ENCODE peak calls at places on chromosomes 13 and 19, in seven cellular contexts. Z, T, B, L, K, N and E are unnamed samples. For H3K4me1 and H3K9me3, the result is how much of the 10 kb centered on the place peaks cover.

GRCh38 chr13:35512271-35512920 is 35.9 kb upstream of the MAB21L1 start:
- DNase-seq in Z (peak), T (peak), B (peak), L (peak), K (no peak), N (no peak), E (no peak)

GRCh38 chr19:48962029-48962848 is 2.9 kb upstream of the FTL start:
- DNase-seq in Z (peak), T (peak), B (peak), L (no peak), K (peak), N (no peak), E (peak)

GRCh38 chr13:108828053-108828806 is 198.8 kb downstream of the MYO16 start:
- DNase-seq in Z (no peak), T (no peak), B (no peak), L (no peak), K (no peak), N (no peak), E (no peak)

GRCh38 chr19:41328157-41328817 is 18.3 kb downstream of the CCDC97 start:
- DNase-seq in Z (no peak), T (no peak), B (no peak), L (no peak), K (no peak), N (no peak), E (no peak)

GRCh38 chr13:20390526-20391175 is 135.0 kb downstream of the CRYL1 start:
- DNase-seq in Z (no peak), T (no peak), B (no peak), L (no peak), K (no peak), N (no peak), E (no peak)

GRCh38 chr13:27476943-27477681 is 26.7 kb upstream of the MTIF3 start:
- DNase-seq in Z (no peak), T (no peak), B (peak), L (no peak), K (no peak), N (peak), E (peak)

GRCh38 chr19:18304194-18304495 is 18.7 kb downstream of the LSM4 start:
- DNase-seq in Z (no peak), T (peak), B (no peak), L (no peak), K (no peak), N (no peak), E (peak)

GRCh38 chr19:40101813-40102212 is 11.1 kb upstream of the ZNF780A start:
- DNase-seq in Z (no peak), T (no peak), B (no peak), L (no peak), K (no peak), N (no peak), E (no peak)

GRCh38 chr13:23500858-23501257 is 67.4 kb upstream of the SACS start:
- DNase-seq in Z (no peak), T (no peak), B (no peak), L (no peak), K (no peak), N (no peak), E (no peak)

GRCh38 chr19:41427647-41428480 is 690 bp upstream of the B3GNT8 start:
- DNase-seq in Z (no peak), T (peak), B (no peak), L (peak), K (peak), N (peak), E (no peak)

GRCh38 chr19:51861870-51862622 is 25.7 kb downstream of the ZNF577 start:
- DNase-seq in Z (no peak), T (no peak), B (no peak), L (no peak), K (no peak), N (no peak), E (no peak)

GRCh38 chr19:35736913-35737886 is 5.1 kb downstream of the IGFLR1 start:
- DNase-seq in Z (no peak), T (no peak), B (no peak), L (no peak), K (no peak), N (no peak), E (no peak)

GRCh38 chr19:19538077-19538764 is at the start of gene CILP2:
- DNase-seq in Z (peak), T (peak), B (no peak), L (no peak), K (peak), N (no peak), E (peak)

GRCh38 chr19:54448774-54449700 is at the start of gene LENG8:
- DNase-seq in Z (peak), T (peak), B (peak), L (peak), K (peak), N (peak), E (peak)

GRCh38 chr13:112892759-112893569 is 76.0 kb upstream of the MCF2L start:
- DNase-seq in Z (no peak), T (no peak), B (no peak), L (no peak), K (peak), N (no peak), E (peak)

GRCh38 chr13:106633321-106633720 is 65.4 kb upstream of the ARGLU1 start:
- DNase-seq in Z (no peak), T (no peak), B (no peak), L (no peak), K (no peak), N (no peak), E (no peak)

GRCh38 chr19:3776479-3777040 is 4.5 kb upstream of the RAX2 start:
- DNase-seq in Z (no peak), T (no peak), B (no peak), L (no peak), K (no peak), N (no peak), E (no peak)

GRCh38 chr13:48853381-48854102 is 122.2 kb upstream of the FNDC3A start:
- DNase-seq in Z (no peak), T (no peak), B (no peak), L (no peak), K (no peak), N (no peak), E (no peak)

GRCh38 chr13:40490086-40490723 is 176.2 kb downstream of the FOXO1 start:
- DNase-seq in Z (no peak), T (no peak), B (no peak), L (no peak), K (peak), N (no peak), E (no peak)

GRCh38 chr19:4641132-4641531 is 1.8 kb downstream of the TNFAIP8L1 start:
- DNase-seq in Z (no peak), T (no peak), B (no peak), L (no peak), K (no peak), N (no peak), E (no peak)

GRCh38 chr13:27427663-27428062 is 3.2 kb downstream of the GTF3A start:
- DNase-seq in Z (no peak), T (no peak), B (no peak), L (no peak), K (no peak), N (no peak), E (no peak)

GRCh38 chr13:87123987-87124784 is 547.0 kb upstream of the SLITRK5 start:
- DNase-seq in Z (no peak), T (peak), B (no peak), L (no peak), K (no peak), N (no peak), E (no peak)

GRCh38 chr19:14115761-14116160 is 1.8 kb downstream of the PRKACA start:
- DNase-seq in Z (no peak), T (no peak), B (no peak), L (no peak), K (no peak), N (no peak), E (no peak)
- H3K4me1 ChIP-seq in Z (half or more), T (half or more), B (half or more), L (under half), K (half or more), N (under half), E (under half)

GRCh38 chr19:56877069-56877715 is 36.7 kb upstream of the PEG3 start:
- DNase-seq in Z (no peak), T (no peak), B (no peak), L (no peak), K (no peak), N (no peak), E (no peak)
- H3K9me3 ChIP-seq in Z (under half), T (under half), B (under half), L (under half), K (under half), N (under half), E (under half)

GRCh38 chr19:50238043-50238442 is 34.6 kb downstream of the MYH14 start:
- DNase-seq in Z (no peak), T (peak), B (no peak), L (no peak), K (no peak), N (no peak), E (no peak)
- TF ChIP-seq POLR2A in Z (no peak), T (no peak), B (no peak), L (no peak), K (no peak), N (no peak), E (no peak)

DNA sequence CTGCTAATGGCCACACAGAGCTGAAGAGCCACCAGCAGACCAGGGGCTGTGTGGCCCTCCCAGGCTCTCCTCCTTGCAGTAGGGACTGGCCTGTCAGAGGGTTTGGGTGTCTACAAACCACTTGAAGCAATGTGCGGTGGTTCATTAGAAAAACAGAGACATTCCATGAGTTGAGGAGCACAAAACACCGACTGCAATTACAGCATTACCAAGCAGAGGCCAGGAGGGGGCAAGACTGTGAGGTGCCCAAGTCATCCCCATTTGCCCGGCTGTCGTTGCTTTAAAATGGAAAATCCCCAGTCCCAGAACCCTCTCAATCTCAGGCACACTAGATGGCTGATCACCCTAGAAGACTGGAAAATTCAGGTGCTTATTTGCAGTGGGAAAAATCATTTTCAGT is 15.0 kb downstream of the TMTC4 start:
- DNase-seq in Z (no peak), T (no peak), B (no peak), L (no peak), K (no peak), N (no peak), E (no peak)
- H3K4me1 ChIP-seq in Z (under half), T (under half), B (under half), L (under half), K (under half), N (under half), E (under half)

GRCh38 chr19:56917998-56918397 is 77.5 kb upstream of the PEG3 start:
- DNase-seq in Z (no peak), T (no peak), B (no peak), L (no peak), K (no peak), N (no peak), E (no peak)

GRCh38 chr19:56918682-56919307 is 78.3 kb upstream of the PEG3 start:
- DNase-seq in Z (no peak), T (no peak), B (no peak), L (no peak), K (no peak), N (no peak), E (no peak)

GRCh38 chr19:56912406-56912805 is 71.9 kb upstream of the PEG3 start:
- DNase-seq in Z (no peak), T (no peak), B (no peak), L (no peak), K (no peak), N (no peak), E (no peak)

GRCh38 chr19:56919308-56919995 is 78.9 kb upstream of the PEG3 start:
- DNase-seq in Z (no peak), T (no peak), B (no peak), L (no peak), K (no peak), N (no peak), E (no peak)

GRCh38 chr19:56916528-56916927 is 76.0 kb upstream of the PEG3 start:
- DNase-seq in Z (no peak), T (no peak), B (no peak), L (no peak), K (no peak), N (no peak), E (no peak)
- H3K9me3 ChIP-seq in Z (under half), T (under half), B (under half), L (under half), K (under half), N (under half), E (under half)